ENCODE peak calls at places on chromosomes 4 and X, in five cellular contexts. L is body of pancreas, Z is Karpas-422, E is astrocyte, A is tibial artery. K is an unnamed sample.

GRCh38 chr4:150679018-150679766 is 97.2 kb downstream of the MAB21L2 start:
- DNase-seq in Z (no peak), E (no peak), L (no peak), A (no peak), K (no peak)

GRCh38 chrX:151370906-151371305 is 26.1 kb upstream of the VMA21 start:
- DNase-seq in E (no peak), A (no peak), Z (no peak), L (peak), K (no peak)

GRCh38 chrX:418927-419729 is 32.4 kb upstream of the PPP2R3B start:
- DNase-seq in Z (no peak), E (no peak), L (no peak), A (no peak), K (no peak)

GRCh38 chr4:8202526-8203375 is 3.7 kb downstream of the SH3TC1 start:
- DNase-seq in L (no peak), E (no peak), Z (no peak), A (no peak), K (no peak)

GRCh38 chr4:110550260-110550659 is 72.6 kb downstream of the PITX2 start:
- DNase-seq in E (peak), A (no peak), Z (no peak), L (no peak), K (no peak)

GRCh38 chrX:69186651-69187050 is 21.4 kb upstream of the PJA1 start:
- DNase-seq in L (no peak), Z (no peak), A (no peak), E (no peak), K (no peak)

GRCh38 chr4:129146639-129147038 is 50.7 kb downstream of the C4orf33 start:
- DNase-seq in E (no peak), Z (peak), A (no peak), L (no peak), K (no peak)

GRCh38 chr4:139704915-139705485 is 39.4 kb downstream of the MGST2 start:
- DNase-seq in L (no peak), E (peak), A (no peak), Z (peak), K (peak)

GRCh38 chr4:38089961-38090360 is 129.8 kb downstream of the PTTG2 start:
- DNase-seq in E (no peak), A (no peak), Z (no peak), L (no peak), K (no peak)

GRCh38 chrX:51614353-51614752 is 4.4 kb downstream of the CENPVL3 start:
- DNase-seq in L (no peak), Z (peak), E (peak), A (no peak), K (peak)

GRCh38 chr4:74555231-74555630 is 110.3 kb downstream of the AREG start:
- DNase-seq in E (peak), A (no peak), Z (no peak), L (no peak), K (no peak)

GRCh38 chr4:31307026-31307425 is 586.9 kb downstream of the PCDH7 start:
- DNase-seq in L (no peak), Z (no peak), A (no peak), E (peak), K (no peak)

GRCh38 chrX:119565110-119565663 is at the start of gene STEEP1:
- DNase-seq in L (peak), E (peak), Z (peak), A (peak), K (peak)

GRCh38 chrX:47177079-47177478 is 16.6 kb upstream of the UBA1 start:
- DNase-seq in Z (no peak), E (no peak), L (no peak), A (no peak), K (no peak)

GRCh38 chr4:176789955-176790354 is 2.8 kb downstream of the VEGFC start:
- DNase-seq in L (no peak), E (peak), A (no peak), Z (peak), K (peak)

GRCh38 chr4:140078366-140078765 is 75.6 kb downstream of the MAML3 start:
- DNase-seq in A (peak), L (no peak), Z (no peak), E (peak), K (no peak)

GRCh38 chr4:153008578-153009199 is 72.6 kb downstream of the FHDC1 start:
- DNase-seq in A (no peak), L (no peak), E (no peak), Z (no peak), K (no peak)

GRCh38 chr4:16464651-16465050 is 238.4 kb upstream of the TAPT1 start:
- DNase-seq in L (no peak), Z (no peak), E (peak), A (no peak), K (no peak)

GRCh38 chrX:23902419-23902818 is 5.3 kb downstream of the APOO start:
- DNase-seq in A (no peak), E (peak), L (no peak), Z (peak), K (no peak)

GRCh38 chrX:106901341-106901740 is 1.8 kb downstream of the RIPPLY1 start:
- DNase-seq in A (no peak), L (no peak), E (no peak), Z (no peak), K (no peak)
- H3K4me3 ChIP-seq in A (no peak), L (no peak), E (no peak), Z (no peak), K (no peak)

DNA sequence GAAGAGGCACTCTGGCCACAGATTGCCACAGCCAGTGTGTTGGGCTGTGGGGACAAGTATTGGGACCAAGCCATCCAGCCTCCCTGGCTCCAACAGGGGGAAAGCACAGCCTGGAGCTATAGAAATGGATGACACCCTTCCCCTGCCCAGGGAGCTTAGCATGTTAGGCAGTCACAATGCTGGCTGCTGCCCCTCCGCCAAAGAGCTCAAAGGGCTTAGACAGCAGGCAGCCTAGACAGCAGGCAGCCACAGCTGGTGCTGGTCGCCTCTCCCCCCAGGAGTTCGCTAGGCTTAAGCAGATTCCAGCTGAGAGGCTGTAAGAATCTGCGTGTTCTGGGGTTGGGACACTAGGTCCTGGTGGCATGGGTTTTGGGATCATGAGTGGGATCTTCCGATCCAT is 94.5 kb upstream of the MXRA5 start:
- DNase-seq in A (no peak), Z (no peak), L (no peak), E (no peak), K (no peak)
- H3K4me3 ChIP-seq in A (no peak), Z (no peak), L (no peak), E (no peak), K (no peak)

GRCh38 chrX:112678831-112679230 is 907 bp downstream of the LHFPL1 start:
- DNase-seq in A (no peak), Z (no peak), E (no peak), L (no peak), K (no peak)
- H3K4me3 ChIP-seq in A (no peak), Z (no peak), E (no peak), L (no peak), K (peak)

DNA sequence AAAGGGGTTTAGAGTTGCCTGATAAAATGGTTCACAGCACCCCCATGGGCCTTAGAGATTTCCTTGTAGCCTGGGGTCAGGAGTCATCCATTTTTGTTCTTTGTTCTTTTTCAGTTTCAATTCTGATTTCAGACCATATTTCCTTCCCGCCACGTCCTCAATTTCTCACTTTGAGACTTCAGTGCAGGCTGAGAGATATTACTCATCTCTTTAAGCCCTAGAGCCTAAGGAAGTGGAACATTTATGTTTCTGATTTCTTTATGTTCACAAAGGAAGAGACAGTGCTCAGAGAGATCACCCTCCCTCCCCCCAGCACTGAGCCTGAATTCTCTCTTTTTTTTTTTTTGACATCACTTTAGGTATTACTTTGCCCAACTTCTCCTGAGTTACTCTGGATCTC is 56.3 kb downstream of the MSN start:
- DNase-seq in L (no peak), E (no peak), Z (no peak), A (no peak), K (no peak)
- H3K4me3 ChIP-seq in L (no peak), E (no peak), Z (no peak), A (no peak), K (no peak)

DNA sequence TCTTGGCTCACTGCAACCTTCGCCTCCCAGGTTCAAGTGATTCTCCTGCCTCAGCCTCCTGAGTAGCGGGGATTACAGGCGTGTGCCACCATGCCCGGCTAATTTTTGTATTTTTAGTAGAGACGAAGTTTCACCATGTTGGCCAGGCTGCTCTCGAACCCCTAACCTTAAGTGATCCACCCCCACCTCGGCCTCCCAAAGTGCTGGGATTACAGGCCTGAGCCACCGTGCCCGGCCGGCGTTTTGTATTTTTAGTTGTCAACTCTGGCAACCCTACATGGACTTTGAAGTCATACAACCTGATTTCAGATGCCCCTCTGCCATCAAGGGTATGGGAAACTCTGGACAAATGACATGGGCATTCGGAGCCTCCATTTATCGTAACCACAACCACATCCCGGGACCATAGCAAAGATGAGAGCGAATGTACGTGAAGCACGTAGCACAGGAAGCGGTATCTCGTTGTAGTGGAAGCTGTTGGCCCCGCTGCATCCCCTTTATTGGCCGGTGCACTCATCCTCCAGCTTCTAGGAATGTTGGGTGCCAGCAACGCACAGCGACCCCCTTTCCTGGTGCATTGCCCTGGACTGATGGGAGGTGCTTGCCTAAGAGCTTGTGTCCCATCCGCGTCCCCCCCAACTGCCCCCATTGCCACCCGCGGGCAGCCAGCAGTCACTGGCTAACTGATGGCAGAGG is 109.2 kb downstream of the PHKA2 start:
- DNase-seq in A (no peak), Z (no peak), L (no peak), E (no peak), K (no peak)
- H3K4me3 ChIP-seq in A (no peak), Z (no peak), L (no peak), E (no peak), K (no peak)

GRCh38 chr4:4385729-4386295 is 1.1 kb upstream of the NSG1 start:
- DNase-seq in A (no peak), L (no peak), Z (no peak), E (no peak), K (no peak)
- H3K4me3 ChIP-seq in A (peak), L (no peak), Z (no peak), E (no peak), K (peak)

K was measured in Jurkat, Clone E6-1.